ENCODE peak calls at places on chromosome 19, in eight cellular contexts. K, Q, X, L, O, W, Z and D are unnamed samples.

GRCh38 chr19:488505-489417 is 7.5 kb upstream of the MADCAM1 start:
- DNase-seq in L (peak; percentile 92), Q (peak; percentile 96), X (peak; percentile 89), Z (peak; percentile 95), W (peak; percentile 91), K (peak; percentile 96), O (peak; percentile 86), D (peak; percentile 85)

GRCh38 chr19:17681505-17682125 is 6.5 kb downstream of the UNC13A start:
- DNase-seq in K (peak; percentile 30), Z (peak; percentile 65), W (peak; percentile 30), Q (peak; percentile 42), L (no peak), X (no peak), O (no peak), D (no peak)

GRCh38 chr19:16589917-16590316 is 17.7 kb upstream of the SLC35E1 start:
- DNase-seq in X (no peak), O (no peak), Z (no peak), Q (no peak), W (no peak), L (no peak), K (no peak), D (no peak)

GRCh38 chr19:47471733-47472457 is at the start of gene SLC8A2:
- DNase-seq in Z (peak; percentile 85), Q (peak; percentile 61), L (peak; percentile 40), W (peak; percentile 49), K (no peak), X (peak; percentile 28), O (peak; percentile 38), D (peak; percentile 77)

GRCh38 chr19:29548483-29549085 is 22.8 kb downstream of the VSTM2B start:
- DNase-seq in O (no peak), K (no peak), L (no peak), X (no peak), W (no peak), Z (no peak), Q (no peak), D (no peak)

GRCh38 chr19:47613165-47614146 is 4.5 kb downstream of the BICRA start:
- DNase-seq in Q (no peak), Z (peak; percentile 67), O (no peak), W (no peak), L (no peak), X (peak; percentile 48), K (no peak), D (no peak)

GRCh38 chr19:2112516-2113320 is 16.0 kb downstream of the IZUMO4 start:
- DNase-seq in W (no peak), X (no peak), K (no peak), Q (no peak), O (peak; percentile 43), Z (no peak), L (no peak), D (peak; percentile 49)

GRCh38 chr19:56377105-56377924 is 16.0 kb downstream of the ZNF582 start:
- DNase-seq in X (no peak), L (no peak), Z (no peak), O (no peak), Q (no peak), K (no peak), W (no peak), D (no peak)

GRCh38 chr19:409006-409514 is at the start of gene C2CD4C:
- DNase-seq in X (no peak), Z (no peak), K (no peak), W (peak; percentile 25), L (peak; percentile 16), O (no peak), Q (peak; percentile 45), D (peak; percentile 32)